ENCODE peak calls at places on chromosomes 2 and 18, in nine cellular contexts. Y is stimulated activated CD4-positive, alpha-beta T cell treated with anti-CD3 and anti-CD28 coated beads, Interleukin-4, amount 100 ng/mL, for 1 hour; K is activated naive CD4-positive, alpha-beta T cell treated with Interleukin-2 at 50 U/mL for 16 hours; Q is upper lobe of left lung; C is coronary artery; E is fibroblast of the aortic adventitia; M is endothelial cell; F is AG08396; A is activated effector memory CD4-positive, alpha-beta T cell treated with Interleukin-2 at 50 U/mL for 16 hours. W is an unnamed sample.

GRCh38 chr18:37280701-37281100 is 284.9 kb downstream of the CELF4 start:
- DNase-seq in Y (no peak), F (no peak), E (no peak), M (no peak), K (no peak), C (no peak), Q (no peak), A (no peak), W (no peak)

GRCh38 chr2:79383681-79384080 is 129.2 kb upstream of the CTNNA2 start:
- DNase-seq in C (no peak), A (no peak), E (no peak), Y (no peak), F (no peak), Q (no peak), M (no peak), K (no peak), W (no peak)

GRCh38 chr2:207049122-207049521 is 109.8 kb downstream of the CPO start:
- DNase-seq in C (no peak), Y (no peak), M (no peak), F (no peak), E (no peak), A (no peak), Q (no peak), K (no peak), W (no peak)

GRCh38 chr2:75053484-75054112 is 95.2 kb downstream of the POLE4 start:
- DNase-seq in Y (no peak), M (peak), E (no peak), Q (peak), A (no peak), C (no peak), F (peak), K (no peak), W (peak)

GRCh38 chr2:130336877-130337734 is 5.6 kb upstream of the IMP4 start:
- DNase-seq in K (peak), F (peak), M (peak), Y (peak), E (peak), Q (peak), A (peak), C (no peak), W (no peak)

GRCh38 chr2:8803658-8804379 is 33.6 kb downstream of the KIDINS220 start:
- DNase-seq in K (peak), E (peak), C (no peak), M (no peak), Q (peak), A (no peak), Y (peak), F (peak), W (peak)

GRCh38 chr2:232757905-232758304 is 18.5 kb downstream of the KCNJ13 start:
- DNase-seq in F (no peak), K (no peak), E (no peak), Q (no peak), M (no peak), Y (no peak), A (no peak), C (no peak), W (no peak)

GRCh38 chr18:24031318-24031717 is 16.8 kb downstream of the TTC39C start:
- DNase-seq in A (no peak), F (no peak), K (no peak), E (no peak), Y (no peak), Q (peak), C (no peak), M (no peak), W (no peak)

GRCh38 chr2:189608799-189609422 is 28.3 kb upstream of the SLC40A1 start:
- DNase-seq in Y (no peak), M (no peak), E (peak), Q (no peak), F (no peak), C (no peak), K (no peak), A (no peak), W (no peak)

GRCh38 chr18:61597321-61597720 is 264.1 kb downstream of the CDH20 start:
- DNase-seq in F (no peak), Y (no peak), E (no peak), Q (no peak), M (no peak), A (no peak), K (no peak), C (no peak), W (no peak)

GRCh38 chr2:196830701-196831100 is 21.5 kb upstream of the C2orf66 start:
- DNase-seq in K (no peak), C (no peak), Q (no peak), Y (no peak), F (no peak), E (no peak), M (no peak), A (no peak), W (no peak)

GRCh38 chr2:233053928-233054774 is 6.0 kb upstream of the INPP5D start:
- DNase-seq in E (peak), Q (peak), M (peak), Y (peak), K (peak), C (peak), F (peak), A (peak), W (peak)

GRCh38 chr2:141393214-141393545 is 737.6 kb downstream of the LRP1B start:
- DNase-seq in E (peak), Y (no peak), F (no peak), Q (no peak), A (no peak), C (no peak), K (no peak), M (no peak), W (no peak)

GRCh38 chr2:162261032-162261945 is 18.0 kb upstream of the FAP start:
- DNase-seq in K (no peak), C (no peak), Q (peak), E (peak), F (peak), Y (no peak), M (peak), A (no peak), W (peak)

GRCh38 chr18:64202836-64203235 is 53.9 kb upstream of the LINC00305 start:
- DNase-seq in A (no peak), Y (no peak), M (no peak), K (no peak), C (no peak), F (no peak), E (no peak), Q (no peak), W (no peak)

GRCh38 chr2:69123182-69123581 is 110.2 kb downstream of the ANTXR1 start:
- DNase-seq in K (no peak), E (no peak), M (no peak), F (no peak), Y (no peak), Q (no peak), A (no peak), C (no peak), W (no peak)

GRCh38 chr2:29193111-29193510 is 77.9 kb downstream of the CLIP4 start:
- DNase-seq in Y (no peak), E (no peak), F (no peak), K (no peak), C (no peak), M (no peak), Q (no peak), A (no peak), W (no peak)

GRCh38 chr2:107681946-107682345 is 144.7 kb upstream of the RGPD4 start:
- DNase-seq in Q (no peak), E (no peak), Y (no peak), F (no peak), K (no peak), A (no peak), M (no peak), C (no peak), W (no peak)

GRCh38 chr18:62716679-62717058 is 1.3 kb downstream of the PHLPP1 start:
- DNase-seq in E (no peak), A (peak), C (peak), Q (peak), F (peak), M (peak), Y (peak), K (peak), W (peak)

GRCh38 chr2:231604101-231604684 is 11.5 kb downstream of the TEX44 start:
- DNase-seq in C (peak), Q (peak), K (peak), Y (no peak), A (no peak), E (no peak), F (no peak), M (no peak), W (no peak)

GRCh38 chr2:233079473-233079877 is 19.3 kb downstream of the INPP5D start:
- DNase-seq in Q (no peak), Y (no peak), M (no peak), A (peak), F (no peak), K (no peak), E (no peak), C (peak), W (no peak)

GRCh38 chr2:219041252-219041651 is at the start of gene CFAP65:
- DNase-seq in K (peak), F (peak), C (no peak), Q (no peak), Y (peak), M (peak), A (no peak), E (peak), W (peak)

GRCh38 chr2:144240656-144241339 is 279.1 kb downstream of the ZEB2 start:
- DNase-seq in Q (no peak), M (no peak), K (no peak), A (no peak), C (no peak), E (no peak), F (no peak), Y (no peak), W (no peak)

GRCh38 chr2:105187531-105187930 is 54.0 kb upstream of the GPR45 start:
- DNase-seq in Y (no peak), K (no peak), A (no peak), F (no peak), E (peak), C (no peak), Q (no peak), M (no peak), W (peak)

W was measured in ACHN.